ENCODE peak calls at places on chromosomes 5 and 9, in nine cellular contexts. K, S, G, Y, Q, X, M, H and R are unnamed samples.

GRCh38 chr9:128151343-128152132 is 2.3 kb downstream of the LCN2 start:
- DNase-seq in S (no peak), X (no peak), H (no peak), G (peak), K (no peak), Q (peak), Y (peak), M (peak), R (no peak)

GRCh38 chr9:115423646-115424045 is 305.7 kb upstream of the TNC start:
- DNase-seq in X (no peak), M (no peak), Q (no peak), K (no peak), Y (no peak), H (no peak), G (no peak), S (no peak), R (no peak)

GRCh38 chr9:32463500-32463899 is 62.5 kb downstream of the RIGI start:
- DNase-seq in Y (no peak), K (no peak), X (no peak), H (no peak), G (no peak), S (no peak), M (no peak), Q (no peak), R (no peak)

GRCh38 chr9:128190013-128190412 is 1.4 kb downstream of the CIZ1 start:
- DNase-seq in G (no peak), S (no peak), X (no peak), H (no peak), K (no peak), M (no peak), Y (no peak), Q (no peak), R (no peak)

GRCh38 chr5:81779125-81779934 is 28.4 kb upstream of the SSBP2 start:
- DNase-seq in Q (peak), G (peak), S (no peak), H (peak), M (peak), X (no peak), K (peak), Y (peak), R (no peak)

GRCh38 chr9:113187935-113188595 is 33.0 kb downstream of the FKBP15 start:
- DNase-seq in X (peak), Q (peak), M (no peak), S (peak), Y (no peak), G (no peak), K (no peak), H (peak), R (no peak)

GRCh38 chr5:5826911-5827310 is 404.4 kb downstream of the ICE1 start:
- DNase-seq in S (no peak), M (no peak), K (no peak), Q (no peak), X (no peak), H (no peak), Y (no peak), G (no peak), R (no peak)

GRCh38 chr9:138102246-138103051 is 224.9 kb downstream of the CACNA1B start:
- DNase-seq in S (no peak), X (no peak), H (no peak), Y (no peak), M (no peak), K (peak), G (no peak), Q (no peak), R (no peak)

GRCh38 chr5:116577064-116577788 is 2.6 kb upstream of the SEMA6A start:
- DNase-seq in Y (no peak), G (no peak), M (no peak), H (no peak), S (no peak), Q (no peak), X (no peak), K (no peak), R (no peak)

GRCh38 chr5:15499528-15500325 is at the start of gene FBXL7:
- DNase-seq in S (no peak), Y (peak), M (peak), K (no peak), Q (peak), G (peak), X (peak), H (peak), R (peak)

GRCh38 chr9:98039474-98040072 is 17.0 kb upstream of the NANS start:
- DNase-seq in K (no peak), G (no peak), H (no peak), S (no peak), M (no peak), Q (no peak), Y (no peak), X (no peak), R (no peak)

GRCh38 chr5:106417163-106417562 is 1253.6 kb downstream of the EFNA5 start:
- DNase-seq in Y (no peak), K (no peak), H (no peak), Q (no peak), S (no peak), X (no peak), G (no peak), M (no peak), R (no peak)

GRCh38 chr5:76163111-76163628 is 80.0 kb downstream of the SV2C start:
- DNase-seq in G (no peak), K (no peak), S (no peak), M (no peak), H (no peak), Q (no peak), X (no peak), Y (no peak), R (no peak)

GRCh38 chr9:70488098-70488792 is 73.8 kb upstream of the KLF9 start:
- DNase-seq in K (no peak), X (no peak), G (no peak), S (no peak), Q (no peak), M (no peak), H (no peak), Y (no peak), R (no peak)
- H3K27ac ChIP-seq in K (peak), X (no peak), G (no peak), S (no peak), Q (peak), M (peak), H (peak), Y (no peak), R (peak)

GRCh38 chr5:43019615-43020293 is 20.4 kb downstream of the ANXA2R start:
- DNase-seq in H (no peak), Y (peak), X (peak), G (peak), Q (peak), K (peak), S (no peak), M (peak), R (no peak)

GRCh38 chr5:43024217-43024616 is 15.9 kb downstream of the ANXA2R start:
- DNase-seq in Y (no peak), X (no peak), Q (no peak), H (no peak), S (no peak), K (no peak), M (no peak), G (no peak), R (no peak)

GRCh38 chr5:43019293-43019614 is 20.9 kb downstream of the ANXA2R start:
- DNase-seq in M (no peak), X (no peak), Q (no peak), G (no peak), Y (no peak), S (no peak), H (no peak), K (no peak), R (no peak)

GRCh38 chr5:43017438-43017820 is 22.7 kb downstream of the ANXA2R start:
- DNase-seq in H (no peak), M (peak), Y (no peak), Q (no peak), K (no peak), X (no peak), G (no peak), S (no peak), R (no peak)

DNA sequence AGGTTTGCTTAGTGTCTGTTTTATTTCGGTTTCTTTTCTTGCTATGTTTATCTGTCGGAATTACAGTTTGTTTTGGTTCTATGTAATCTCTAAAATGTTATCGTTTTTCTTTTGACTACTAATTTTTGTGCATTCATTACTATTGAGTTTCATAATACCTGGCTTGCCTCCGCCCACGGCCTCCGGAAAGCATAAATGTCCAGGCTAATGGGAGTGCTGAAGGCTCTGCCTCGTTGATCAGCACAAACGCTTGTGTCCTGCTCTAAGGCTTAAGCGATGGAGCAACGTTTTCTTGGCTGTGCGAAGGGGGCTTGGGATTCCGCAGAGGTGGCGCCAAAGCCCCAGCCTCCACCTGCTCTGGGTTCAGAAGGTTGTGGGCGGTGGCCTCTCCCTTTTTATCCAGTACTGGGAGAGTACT is 19.8 kb downstream of the ANXA2R start:
- DNase-seq in S (no peak), G (peak), Q (no peak), X (no peak), Y (no peak), H (no peak), K (no peak), M (no peak), R (no peak)
- H3K4me3 ChIP-seq in S (peak), G (peak), Q (peak), X (peak), Y (peak), H (peak), K (peak), M (peak), R (peak)

GRCh38 chr9:83355024-83355444 is 183.2 kb downstream of the FRMD3 start:
- DNase-seq in G (no peak), Q (no peak), H (no peak), X (no peak), M (no peak), S (no peak), Y (no peak), K (no peak), R (no peak)
- H3K27ac ChIP-seq in G (no peak), Q (no peak), H (no peak), X (no peak), M (no peak), S (no peak), Y (peak), K (no peak), R (no peak)

GRCh38 chr9:129497837-129498450 is 123.0 kb downstream of the C9orf50 start:
- DNase-seq in S (no peak), Q (peak), H (no peak), K (no peak), Y (no peak), M (peak), G (no peak), X (no peak), R (no peak)

GRCh38 chr9:129498451-129499376 is 122.2 kb downstream of the C9orf50 start:
- DNase-seq in G (no peak), S (no peak), K (no peak), Y (no peak), Q (peak), H (no peak), M (peak), X (no peak), R (peak)

GRCh38 chr9:129496187-129497063 is 124.5 kb downstream of the C9orf50 start:
- DNase-seq in X (peak), Y (peak), S (peak), K (peak), Q (peak), H (peak), G (peak), M (peak), R (peak)

GRCh38 chr9:129495422-129496186 is 125.3 kb downstream of the C9orf50 start:
- DNase-seq in G (peak), S (peak), X (peak), Y (peak), H (peak), Q (peak), K (peak), M (peak), R (peak)

GRCh38 chr9:129497064-129497836 is 123.7 kb downstream of the C9orf50 start:
- DNase-seq in S (no peak), X (no peak), Q (peak), M (peak), K (no peak), Y (peak), G (no peak), H (peak), R (peak)
- H3K4me3 ChIP-seq in S (no peak), X (peak), Q (peak), M (peak), K (peak), Y (peak), G (peak), H (peak), R (peak)

GRCh38 chr9:37187269-37187668 is 66.9 kb downstream of the ZCCHC7 start:
- DNase-seq in X (no peak), Q (no peak), S (no peak), Y (no peak), K (no peak), M (no peak), H (no peak), G (no peak), R (no peak)

GRCh38 chr9:37192803-37193202 is 72.4 kb downstream of the ZCCHC7 start:
- DNase-seq in X (no peak), Y (no peak), H (no peak), Q (no peak), G (no peak), K (no peak), S (no peak), M (no peak), R (no peak)

GRCh38 chr9:37191403-37192089 is 71.2 kb downstream of the ZCCHC7 start:
- DNase-seq in X (no peak), H (no peak), K (no peak), G (no peak), Q (no peak), Y (no peak), S (no peak), M (no peak), R (no peak)

GRCh38 chr9:37184905-37185867 is 64.8 kb downstream of the ZCCHC7 start:
- DNase-seq in G (no peak), X (no peak), Q (no peak), H (no peak), Y (no peak), M (no peak), K (no peak), S (no peak), R (no peak)

DNA sequence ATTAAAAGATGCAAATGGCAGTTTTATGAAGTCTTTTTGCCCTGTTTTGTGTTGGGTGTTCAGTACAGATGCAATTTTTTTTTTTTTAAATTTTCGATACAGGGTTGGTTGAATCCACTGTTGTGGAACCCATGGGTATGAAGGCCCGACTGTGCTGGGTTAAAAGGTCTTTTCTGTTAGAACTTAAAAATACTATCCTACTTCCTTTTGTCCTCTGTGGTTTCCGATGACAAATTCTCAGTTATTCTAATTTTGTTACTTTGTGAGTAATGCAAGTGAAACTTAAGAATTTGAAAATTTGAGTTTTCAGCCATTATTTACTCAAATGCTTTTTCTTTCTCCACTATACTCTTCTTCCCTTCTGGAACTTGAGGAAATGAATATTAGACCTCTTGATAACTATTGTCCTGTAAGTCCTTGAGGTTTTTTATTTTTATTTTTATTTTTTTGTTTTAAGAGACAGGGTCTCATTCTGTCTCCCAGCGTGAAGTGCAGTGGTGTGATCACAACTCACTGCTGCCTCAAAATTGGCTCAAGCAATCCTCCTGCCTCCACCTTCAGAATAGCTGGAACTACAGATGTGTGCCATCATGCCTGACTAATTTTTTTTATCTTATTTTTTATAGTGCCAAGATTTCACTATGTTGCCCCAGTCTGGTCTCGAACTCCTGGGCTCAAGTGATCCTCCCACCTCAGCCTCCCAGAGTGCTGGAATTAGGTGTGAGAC is 67.5 kb downstream of the ZCCHC7 start:
- DNase-seq in G (no peak), H (no peak), Y (no peak), K (no peak), Q (no peak), S (peak), M (no peak), X (no peak), R (no peak)
- H3K27ac ChIP-seq in G (peak), H (no peak), Y (no peak), K (no peak), Q (no peak), S (no peak), M (no peak), X (no peak), R (no peak)